ENCODE peak calls at places on chromosomes 12 and 14, in five cellular contexts. R is AG10803, U is small intestine, D is upper lobe of right lung, Z is prostate gland. V is an unnamed sample.

GRCh38 chr14:104436047-104436531 is 143.5 kb upstream of the C14orf180 start:
- DNase-seq in Z (no peak), D (peak), R (peak), U (no peak), V (peak)

GRCh38 chr12:57066245-57066644 is 12.3 kb downstream of the NEMP1 start:
- DNase-seq in D (no peak), Z (no peak), U (peak), R (no peak), V (no peak)

GRCh38 chr14:104708606-104709268 is 15.3 kb upstream of the ADSS1 start:
- DNase-seq in Z (peak), D (peak), R (peak), U (peak), V (peak)

GRCh38 chr12:124512667-124513296 is 54.6 kb downstream of the NCOR2 start:
- DNase-seq in Z (peak), U (peak), R (peak), D (peak), V (peak)

GRCh38 chr12:115129727-115130126 is 445.8 kb upstream of the TBX3 start:
- DNase-seq in U (peak), Z (no peak), D (no peak), R (no peak), V (no peak)

GRCh38 chr12:68557011-68557715 is 53.5 kb upstream of the RAP1B start:
- DNase-seq in U (no peak), D (no peak), Z (no peak), R (peak), V (no peak)

GRCh38 chr14:58864751-58865519 is 227.2 kb downstream of the DACT1 start:
- DNase-seq in U (no peak), R (peak), D (no peak), Z (no peak), V (no peak)

GRCh38 chr12:90331262-90331661 is 622.6 kb upstream of the ATP2B1 start:
- DNase-seq in Z (no peak), U (no peak), R (no peak), D (no peak), V (no peak)

GRCh38 chr12:120413901-120414695 is 23.8 kb upstream of the COX6A1 start:
- DNase-seq in R (no peak), D (no peak), U (peak), Z (no peak), V (peak)

GRCh38 chr12:32284561-32284960 is 114.8 kb upstream of the FGD4 start:
- DNase-seq in R (no peak), D (no peak), U (no peak), Z (no peak), V (no peak)

GRCh38 chr14:104968153-104968527 is 10.0 kb downstream of the AHNAK2 start:
- DNase-seq in R (peak), U (no peak), Z (peak), D (peak), V (peak)

GRCh38 chr12:2285462-2285861 is 232.7 kb downstream of the CACNA1C start:
- DNase-seq in D (peak), Z (no peak), U (no peak), R (no peak), V (no peak)

GRCh38 chr14:34997762-34998161 is 15.0 kb downstream of the SRP54 start:
- DNase-seq in R (no peak), Z (no peak), D (no peak), U (no peak), V (no peak)

GRCh38 chr14:54550514-54550913 is 16.4 kb upstream of the SAMD4A start:
- DNase-seq in D (no peak), U (no peak), Z (no peak), R (no peak), V (no peak)

GRCh38 chr12:10361084-10361483 is 28.8 kb downstream of the KLRK1 start:
- DNase-seq in Z (no peak), D (no peak), R (no peak), U (no peak), V (no peak)

GRCh38 chr14:37623971-37624370 is 28.5 kb downstream of the TTC6 start:
- DNase-seq in D (no peak), R (no peak), Z (no peak), U (no peak), V (no peak)

GRCh38 chr12:121968880-121969279 is 50.5 kb downstream of the CFAP251 start:
- DNase-seq in Z (no peak), U (no peak), R (no peak), D (no peak), V (peak)

GRCh38 chr14:24978862-24979724 is 70.9 kb downstream of the STXBP6 start:
- DNase-seq in Z (no peak), U (peak), R (no peak), D (no peak), V (no peak)

GRCh38 chr12:113333111-113333750 is 1.7 kb downstream of the SLC8B1 start:
- DNase-seq in U (no peak), R (no peak), D (no peak), Z (no peak), V (no peak)

GRCh38 chr14:61598980-61599379 is 96.3 kb upstream of the HIF1A start:
- DNase-seq in Z (no peak), R (no peak), D (no peak), U (no peak), V (no peak)

GRCh38 chr12:18589316-18589715 is 148.5 kb downstream of the PLCZ1 start:
- DNase-seq in R (peak), U (no peak), D (no peak), Z (no peak), V (no peak)

GRCh38 chr14:69675246-69675583 is 63.8 kb downstream of the SUSD6 start:
- DNase-seq in R (no peak), D (no peak), U (no peak), Z (no peak), V (no peak)

GRCh38 chr14:69673578-69674305 is 62.3 kb downstream of the SUSD6 start:
- DNase-seq in U (peak), Z (no peak), D (no peak), R (no peak), V (no peak)

GRCh38 chr14:69673099-69673498 is 61.7 kb downstream of the SUSD6 start:
- DNase-seq in R (no peak), D (no peak), Z (no peak), U (peak), V (no peak)

GRCh38 chr14:69675877-69676416 is 64.6 kb downstream of the SUSD6 start:
- DNase-seq in U (no peak), D (no peak), Z (no peak), R (no peak), V (no peak)

DNA sequence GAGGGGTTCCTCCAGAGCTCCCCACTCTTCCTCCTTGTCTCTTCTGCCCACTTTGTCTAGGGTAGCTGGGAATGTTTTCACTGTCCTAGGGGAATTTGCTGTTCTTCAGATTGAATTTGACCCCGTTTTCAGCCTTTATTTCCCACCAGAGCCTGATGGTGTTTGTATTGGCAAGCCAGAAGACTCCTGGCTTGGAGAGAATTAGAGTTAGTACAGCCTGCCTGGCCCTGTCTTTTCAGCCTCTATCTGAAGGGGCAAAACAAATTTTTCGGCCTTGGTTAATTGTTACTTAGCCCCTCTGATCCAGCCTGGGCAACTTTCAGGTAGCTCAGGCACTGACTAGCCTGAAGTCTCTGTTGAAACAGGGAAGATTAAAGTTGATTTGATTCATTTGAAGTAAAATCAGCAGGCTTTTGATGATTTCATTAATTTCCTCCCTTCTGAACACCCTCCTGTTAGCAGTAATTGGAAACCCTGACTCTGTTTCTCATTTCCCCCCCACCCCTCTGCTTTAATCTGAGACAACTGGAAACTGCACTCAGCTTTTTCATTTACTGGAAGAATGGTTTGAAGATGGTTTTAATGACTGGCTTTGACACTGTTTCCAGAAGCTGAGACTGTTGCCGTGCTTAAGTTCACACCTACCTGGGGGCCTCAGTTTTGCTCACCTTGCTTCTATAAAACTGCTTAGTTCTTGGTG is 63.3 kb downstream of the SUSD6 start:
- DNase-seq in Z (no peak), D (no peak), U (no peak), R (no peak), V (no peak)
- H3K4me3 ChIP-seq in Z (no peak), D (no peak), U (no peak), R (no peak), V (no peak)

GRCh38 chr14:97221572-97221971 is 424.4 kb downstream of the VRK1 start:
- DNase-seq in Z (no peak), U (no peak), R (no peak), D (no peak), V (no peak)

GRCh38 chr14:97217094-97217885 is 420.1 kb downstream of the VRK1 start:
- DNase-seq in D (no peak), Z (no peak), R (no peak), U (peak), V (no peak)

GRCh38 chr14:97219356-97220017 is 422.3 kb downstream of the VRK1 start:
- DNase-seq in D (no peak), Z (no peak), U (no peak), R (no peak), V (no peak)

GRCh38 chr14:97218336-97218712 is 421.1 kb downstream of the VRK1 start:
- DNase-seq in U (no peak), D (no peak), R (no peak), Z (no peak), V (no peak)

DNA sequence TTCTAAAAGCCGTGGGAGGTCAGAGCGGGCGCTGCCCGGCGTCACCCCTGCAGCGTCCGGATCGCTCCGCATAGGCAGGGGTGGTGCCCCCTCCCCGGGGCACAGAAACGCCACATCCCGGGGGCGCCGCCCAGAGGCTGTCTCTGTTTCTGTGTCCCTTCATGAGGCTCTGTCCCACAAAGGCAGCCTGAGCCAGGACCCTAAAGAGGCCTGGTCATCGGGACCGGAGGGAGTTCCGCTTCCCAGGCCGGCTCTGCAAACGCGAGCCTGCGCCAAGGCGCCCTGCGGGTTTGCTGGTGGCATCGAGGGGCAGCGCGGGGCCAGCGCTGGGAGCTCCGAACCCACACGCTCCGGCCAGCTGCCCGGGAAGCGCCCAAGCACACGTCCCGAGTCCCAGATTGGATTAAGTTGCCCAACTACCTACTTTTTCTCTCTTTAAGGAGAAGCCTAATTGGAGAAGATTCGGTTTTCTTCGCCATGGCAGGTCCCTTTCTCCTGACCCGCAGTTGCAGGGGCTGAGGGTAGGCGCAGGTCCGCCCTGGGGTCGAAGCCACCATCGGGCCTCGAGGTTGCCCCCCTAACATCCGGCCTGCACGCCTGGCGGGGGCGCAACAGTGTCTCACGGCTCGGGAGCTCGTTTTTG is 421.7 kb downstream of the VRK1 start:
- DNase-seq in U (no peak), Z (no peak), R (peak), D (no peak), V (no peak)
- H3K4me3 ChIP-seq in U (peak), Z (peak), R (peak), D (peak), V (peak)

GRCh38 chr14:45807187-45807586 is 554.2 kb upstream of the MIS18BP1 start:
- DNase-seq in D (no peak), Z (no peak), U (no peak), R (no peak), V (no peak)
- H3K4me3 ChIP-seq in D (no peak), Z (no peak), U (no peak), R (no peak), V (no peak)

DNA sequence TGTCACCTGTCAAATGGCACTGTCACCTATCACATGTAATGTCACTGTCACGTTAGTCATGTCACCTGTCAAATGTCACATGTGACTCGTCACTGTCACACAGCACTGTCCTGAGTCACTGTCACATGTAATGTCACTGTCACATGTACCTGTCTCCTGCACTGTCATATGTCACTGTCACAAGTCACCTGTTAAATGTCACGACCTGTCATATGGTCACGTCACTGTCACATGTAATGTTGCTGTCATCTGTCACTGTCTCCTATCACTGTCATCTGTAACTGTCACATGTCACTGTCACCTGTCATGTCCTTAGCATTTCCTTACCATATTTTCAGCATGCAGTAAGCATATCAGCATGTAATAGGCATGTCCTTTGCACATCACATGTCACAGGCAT is 27.1 kb upstream of the TESC start:
- DNase-seq in U (no peak), Z (no peak), D (peak), R (no peak), V (no peak)
- H3K4me3 ChIP-seq in U (no peak), Z (no peak), D (no peak), R (no peak), V (no peak)

DNA sequence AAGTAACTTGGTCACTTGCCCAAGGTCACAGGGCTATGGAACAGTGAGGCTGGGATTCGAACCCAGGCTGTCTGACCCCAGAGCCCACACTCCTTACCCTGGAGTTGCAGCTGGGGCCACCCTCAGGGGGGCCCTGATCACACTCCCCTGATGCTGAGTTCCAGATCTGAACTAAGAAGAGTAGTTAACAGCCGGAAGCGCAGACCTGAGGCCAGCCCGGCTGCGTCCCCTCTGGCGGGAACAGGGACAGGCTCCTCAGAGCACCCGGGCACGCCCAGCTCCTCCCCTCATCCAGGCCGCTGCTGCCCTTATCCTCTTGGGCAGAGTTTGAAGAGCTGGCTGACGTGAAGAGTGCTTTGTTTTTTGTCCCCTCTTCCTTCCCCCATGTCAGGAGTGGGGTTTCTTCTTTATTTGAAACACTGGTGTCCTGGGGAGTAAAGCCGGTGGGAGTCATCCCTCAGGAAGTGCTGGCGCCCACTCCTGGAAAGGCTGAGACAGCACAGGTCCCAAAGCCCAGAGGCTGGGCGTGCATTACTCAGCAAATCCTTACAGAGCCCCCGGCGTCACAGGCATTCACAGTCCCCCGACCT is 8.7 kb downstream of the PHB2 start:
- DNase-seq in Z (peak), U (peak), R (peak), D (peak), V (peak)
- H3K4me3 ChIP-seq in Z (peak), U (peak), R (peak), D (peak), V (peak)

GRCh38 chr12:53683494-53683893 is 7.6 kb upstream of the ATP5MC2 start:
- DNase-seq in U (no peak), R (no peak), D (no peak), Z (no peak), V (no peak)

GRCh38 chr12:53675701-53676607 is at the start of gene ATP5MC2:
- DNase-seq in U (peak), Z (peak), R (peak), D (peak), V (peak)

GRCh38 chr12:53674977-53675700 is 744 bp downstream of the ATP5MC2 start:
- DNase-seq in D (no peak), R (peak), U (no peak), Z (no peak), V (no peak)

GRCh38 chr12:53676715-53677611 is 1.1 kb upstream of the ATP5MC2 start:
- DNase-seq in Z (no peak), D (peak), R (peak), U (peak), V (peak)

DNA sequence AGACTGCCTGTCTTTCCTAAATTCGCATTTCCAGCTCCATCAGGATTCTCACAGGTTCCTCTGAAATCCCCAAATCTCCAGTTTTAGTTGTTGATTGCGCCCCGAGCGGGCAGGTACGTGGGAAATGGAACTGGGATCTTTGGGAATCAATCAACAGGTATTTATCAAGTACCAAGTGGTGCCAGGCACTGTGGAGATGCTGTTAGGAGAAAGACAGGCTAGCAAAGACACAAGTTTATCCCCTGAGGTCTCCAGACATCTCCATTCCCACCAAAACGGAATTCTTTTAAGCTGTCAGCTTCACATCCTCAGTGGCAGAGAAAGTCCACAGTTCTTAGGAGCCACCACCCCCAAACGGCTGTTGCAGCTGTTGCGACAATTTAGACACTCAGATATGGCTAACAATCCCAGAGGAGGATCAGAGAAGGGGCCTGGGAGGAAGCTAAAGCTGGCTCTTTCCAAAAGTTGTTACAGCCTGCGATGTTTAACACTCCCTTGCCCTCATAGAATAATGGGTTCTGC is 1.8 kb upstream of the ATP5MC2 start:
- DNase-seq in D (no peak), R (peak), Z (no peak), U (no peak), V (no peak)
- H3K4me3 ChIP-seq in D (peak), R (peak), Z (peak), U (no peak), V (peak)

DNA sequence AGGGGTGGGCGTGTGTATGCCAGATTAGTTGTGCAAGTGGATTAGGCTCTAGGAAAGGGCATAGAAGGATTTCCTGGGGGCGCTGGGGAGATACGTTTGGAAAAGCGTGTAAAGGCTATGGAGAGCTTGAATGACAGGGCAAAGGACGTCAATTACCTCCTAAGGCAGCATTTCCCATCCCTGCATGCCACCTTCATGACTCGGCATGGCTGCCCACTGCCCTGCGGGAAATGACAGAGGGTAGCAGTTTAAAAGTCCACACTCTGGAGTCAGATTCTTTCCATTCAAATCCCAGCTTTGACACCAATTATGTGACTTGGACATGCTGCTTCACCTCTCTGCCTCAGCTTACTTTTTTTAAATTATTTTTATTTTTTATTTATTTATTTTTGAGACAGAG is 14.8 kb upstream of the TMEM229B start:
- DNase-seq in Z (no peak), D (no peak), U (no peak), R (no peak), V (no peak)
- H3K4me3 ChIP-seq in Z (no peak), D (no peak), U (no peak), R (no peak), V (no peak)

GRCh38 chr12:21453312-21453852 is 15.9 kb downstream of the PYROXD1 start:
- DNase-seq in D (no peak), Z (no peak), R (no peak), U (no peak), V (no peak)

GRCh38 chr12:21459474-21459873 is 22.0 kb downstream of the PYROXD1 start:
- DNase-seq in D (no peak), R (no peak), U (no peak), Z (no peak), V (no peak)

GRCh38 chr12:21451529-21451928 is 14.1 kb downstream of the PYROXD1 start:
- DNase-seq in U (no peak), Z (no peak), D (no peak), R (peak), V (no peak)

DNA sequence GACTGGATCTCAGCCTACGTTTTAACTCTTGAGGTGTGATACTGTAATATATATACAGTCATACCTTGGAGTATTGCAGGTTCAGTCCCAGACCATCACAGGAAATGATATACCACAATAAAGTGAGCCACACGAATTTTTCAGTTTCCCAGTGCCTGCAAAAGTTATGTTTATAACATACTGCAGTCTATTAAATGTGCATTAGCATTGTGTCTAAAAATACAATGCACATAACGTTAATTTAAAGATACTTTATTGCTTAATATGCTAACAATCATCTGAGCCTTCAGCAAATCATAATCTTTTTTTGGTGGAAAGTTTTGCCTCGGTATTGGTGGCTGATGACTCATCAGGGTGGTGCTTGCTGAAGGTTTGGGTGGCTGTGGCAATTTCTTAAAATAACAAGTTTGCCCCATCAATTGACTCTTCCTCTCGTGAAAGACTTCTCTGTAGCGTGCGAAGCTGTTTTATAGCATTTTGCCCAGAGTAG is 18.9 kb downstream of the PYROXD1 start:
- DNase-seq in R (no peak), U (no peak), Z (no peak), D (no peak), V (no peak)
- H3K4me3 ChIP-seq in R (no peak), U (no peak), Z (no peak), D (no peak), V (no peak)

V was measured in transverse colon.